ENCODE peak calls at places on chromosome 20, in eight cellular contexts. W is uterus; H is heart left ventricle; D is CD8-positive, alpha-beta memory T cell; T is right lobe of liver; U is HCT116; N is MM.1S; R is left ventricle myocardium inferior. A is an unnamed sample. For H3K4me1, the result is how much of the 10 kb centered on the place peaks cover.

GRCh38 chr20:2387180-2387577 is 6.5 kb downstream of the TGM6 start:
- DNase-seq in N (peak), D (no peak), H (no peak), U (peak), T (no peak), W (no peak), R (no peak), A (peak)

GRCh38 chr20:11529046-11529445 is 388.6 kb upstream of the BTBD3 start:
- DNase-seq in W (no peak), U (no peak), N (no peak), H (no peak), D (no peak), T (no peak), R (no peak), A (no peak)

GRCh38 chr20:48298851-48299484 is 513.7 kb upstream of the SULF2 start:
- DNase-seq in T (no peak), U (peak), W (peak), N (no peak), D (no peak), H (no peak), R (no peak), A (peak)

GRCh38 chr20:54475334-54476287 is at the start of gene DOK5:
- DNase-seq in T (no peak), H (no peak), D (no peak), R (peak), W (peak), U (no peak), N (no peak), A (peak)

GRCh38 chr20:17823382-17824144 is 123.8 kb downstream of the BANF2 start:
- DNase-seq in N (no peak), W (no peak), U (no peak), H (no peak), R (no peak), D (no peak), T (no peak), A (no peak)

GRCh38 chr20:13338999-13339411 is 117.9 kb downstream of the ISM1 start:
- DNase-seq in W (no peak), H (no peak), T (no peak), U (no peak), R (no peak), N (no peak), D (no peak), A (no peak)

GRCh38 chr20:24256307-24256706 is 213.1 kb upstream of the SYNDIG1 start:
- DNase-seq in U (no peak), W (no peak), N (no peak), T (no peak), D (no peak), R (no peak), H (no peak), A (no peak)

GRCh38 chr20:55530763-55531162 is 474.6 kb downstream of the CBLN4 start:
- DNase-seq in D (no peak), H (no peak), W (no peak), N (no peak), T (no peak), R (no peak), U (no peak), A (no peak)

GRCh38 chr20:652611-653109 is 340 bp downstream of the SRXN1 start:
- DNase-seq in H (peak), T (peak), U (no peak), W (no peak), R (no peak), D (no peak), N (peak), A (peak)

GRCh38 chr20:561437-562231 is 18.0 kb upstream of the CSNK2A1 start:
- DNase-seq in T (peak), D (no peak), R (peak), U (peak), W (no peak), N (peak), H (no peak), A (peak)

GRCh38 chr20:34534391-34535165 is 18.4 kb downstream of the DYNLRB1 start:
- DNase-seq in W (no peak), T (no peak), H (no peak), N (no peak), R (no peak), D (no peak), U (no peak), A (no peak)

GRCh38 chr20:61732511-61733210 is 333.0 kb downstream of the TAF4 start:
- DNase-seq in W (no peak), U (no peak), N (no peak), R (no peak), T (no peak), H (peak), D (no peak), A (no peak)

GRCh38 chr20:47272893-47273590 is 83.5 kb downstream of the ZMYND8 start:
- DNase-seq in T (peak), W (peak), H (no peak), U (peak), D (peak), N (peak), R (no peak), A (peak)

GRCh38 chr20:24309596-24309995 is 159.8 kb upstream of the SYNDIG1 start:
- DNase-seq in H (no peak), W (no peak), N (no peak), T (no peak), U (no peak), R (no peak), D (no peak), A (peak)

GRCh38 chr20:62066339-62066982 is 780 bp upstream of the TAF4 start:
- DNase-seq in H (peak), W (peak), U (no peak), D (no peak), N (peak), R (peak), T (peak), A (peak)

GRCh38 chr20:16885746-16886145 is 137.6 kb downstream of the OTOR start:
- DNase-seq in H (no peak), U (no peak), N (no peak), D (no peak), R (no peak), T (no peak), W (no peak), A (no peak)

GRCh38 chr20:1060985-1061384 is 57.4 kb upstream of the PSMF1 start:
- DNase-seq in T (no peak), N (no peak), W (no peak), H (no peak), U (no peak), R (no peak), D (no peak), A (no peak)

GRCh38 chr20:58829531-58829941 is 21.2 kb downstream of the GNAS-AS1 start:
- DNase-seq in N (no peak), D (no peak), H (no peak), T (no peak), W (no peak), R (peak), U (no peak), A (peak)

GRCh38 chr20:44738779-44739477 is 6.7 kb upstream of the KCNK15 start:
- DNase-seq in W (peak), U (peak), H (no peak), N (peak), R (no peak), D (peak), T (peak), A (peak)

GRCh38 chr20:36051318-36052116 is 83.1 kb downstream of the CNBD2 start:
- DNase-seq in N (no peak), W (no peak), R (no peak), U (no peak), T (peak), D (no peak), H (no peak), A (no peak)

GRCh38 chr20:50245561-50246366 is 55.1 kb downstream of the CEBPB start:
- DNase-seq in H (no peak), T (no peak), W (no peak), R (no peak), U (peak), D (no peak), N (no peak), A (peak)

GRCh38 chr20:50246367-50247195 is 56.0 kb downstream of the CEBPB start:
- DNase-seq in R (no peak), D (no peak), U (no peak), N (no peak), W (no peak), H (no peak), T (no peak), A (no peak)

GRCh38 chr20:50249447-50250388 is 59.1 kb downstream of the CEBPB start:
- DNase-seq in D (no peak), R (no peak), W (no peak), H (no peak), N (no peak), U (no peak), T (no peak), A (no peak)

GRCh38 chr20:50247196-50248094 is 56.8 kb downstream of the CEBPB start:
- DNase-seq in U (no peak), W (no peak), T (no peak), N (no peak), R (no peak), D (no peak), H (no peak), A (no peak)

DNA sequence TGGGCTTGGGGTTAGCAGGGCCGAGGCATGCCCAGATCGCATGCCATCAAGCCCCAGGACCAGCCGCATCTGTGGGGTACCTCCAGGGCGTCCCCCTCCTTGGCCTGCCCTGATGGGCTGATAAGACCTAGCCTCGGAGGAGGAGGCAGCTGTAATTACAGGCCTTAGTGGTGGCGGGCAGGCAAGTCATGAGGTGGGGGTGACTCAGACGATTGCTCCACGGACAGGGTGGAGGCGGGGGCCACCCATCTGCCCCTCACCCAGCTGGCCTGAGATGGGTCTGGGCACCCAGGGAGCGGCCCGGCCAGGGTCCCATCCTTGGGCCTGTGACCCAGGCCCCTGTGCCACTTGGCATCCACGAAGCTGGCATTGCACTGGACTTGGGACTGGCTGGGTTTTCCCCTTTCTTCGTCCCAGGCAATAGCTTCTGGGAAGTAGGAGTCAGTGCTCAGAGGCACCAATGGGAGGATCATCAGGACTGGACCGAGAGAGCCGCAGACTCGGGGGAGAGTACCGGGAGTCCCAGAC is 57.5 kb downstream of the CEBPB start:
- DNase-seq in N (no peak), W (no peak), H (no peak), T (no peak), R (no peak), D (no peak), U (no peak), A (peak)
- H3K4me1 ChIP-seq in N (under half), W (under half), H (under half), T (under half), R (under half), D (under half), U (under half), A (under half)

DNA sequence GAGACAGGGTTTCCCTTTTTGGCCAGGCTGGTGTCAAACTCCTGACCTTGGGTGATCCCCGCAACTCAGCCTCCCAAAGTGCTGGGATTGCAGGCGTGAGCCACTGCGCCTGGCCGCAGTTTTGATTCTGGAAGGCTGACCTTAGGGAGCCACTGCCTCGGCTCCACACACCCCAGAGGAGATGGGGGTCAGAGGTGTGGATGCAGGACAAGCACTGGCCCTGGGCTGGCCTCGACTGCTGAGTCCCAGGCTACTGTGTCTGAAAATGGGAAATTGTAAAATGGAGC is 1.5 kb downstream of the ZBP1 start:
- DNase-seq in N (no peak), W (no peak), H (no peak), U (no peak), D (no peak), R (no peak), T (no peak), A (no peak)
- H3K4me3 ChIP-seq in N (peak), W (no peak), H (no peak), U (no peak), D (peak), R (no peak), T (no peak), A (no peak)

GRCh38 chr20:51382111-51382985 is 160.2 kb downstream of the NFATC2 start:
- DNase-seq in N (no peak), U (no peak), H (no peak), T (peak), W (no peak), R (no peak), D (no peak), A (no peak)

GRCh38 chr20:51381557-51381956 is 161.0 kb downstream of the NFATC2 start:
- DNase-seq in N (no peak), H (no peak), T (no peak), D (no peak), W (no peak), R (no peak), U (no peak), A (no peak)

GRCh38 chr20:51380401-51381385 is 161.8 kb downstream of the NFATC2 start:
- DNase-seq in T (no peak), R (no peak), H (no peak), N (no peak), D (no peak), U (no peak), W (no peak), A (no peak)

GRCh38 chr20:51378171-51378928 is 164.2 kb downstream of the NFATC2 start:
- DNase-seq in D (no peak), N (no peak), H (no peak), W (no peak), T (no peak), U (no peak), R (no peak), A (no peak)

GRCh38 chr20:51379601-51380341 is 162.7 kb downstream of the NFATC2 start:
- DNase-seq in U (no peak), R (no peak), W (no peak), N (no peak), T (no peak), D (no peak), H (no peak), A (no peak)
- H3K4me1 ChIP-seq in U (under half), R (under half), W (under half), N (under half), T (under half), D (under half), H (under half), A (under half)

GRCh38 chr20:43309266-43309665 is 119.6 kb upstream of the PTPRT start:
- DNase-seq in H (no peak), U (no peak), R (no peak), D (no peak), N (no peak), W (no peak), T (no peak), A (no peak)

GRCh38 chr20:43304598-43304997 is 114.9 kb upstream of the PTPRT start:
- DNase-seq in T (no peak), U (no peak), H (no peak), N (no peak), R (no peak), W (no peak), D (no peak), A (no peak)

GRCh38 chr20:43300887-43301286 is 111.2 kb upstream of the PTPRT start:
- DNase-seq in N (no peak), H (no peak), U (no peak), D (no peak), T (no peak), W (no peak), R (no peak), A (no peak)

GRCh38 chr20:43305749-43306148 is 116.0 kb upstream of the PTPRT start:
- DNase-seq in U (no peak), T (no peak), W (no peak), H (no peak), D (no peak), R (no peak), N (no peak), A (no peak)
- H3K4me3 ChIP-seq in U (no peak), T (no peak), W (no peak), H (no peak), D (no peak), R (no peak), N (no peak), A (no peak)

GRCh38 chr20:38159539-38159938 is 5.5 kb downstream of the TGM2 start:
- DNase-seq in W (no peak), N (no peak), T (no peak), H (no peak), D (no peak), U (no peak), R (no peak), A (no peak)
- H3K4me1 ChIP-seq in W (under half), N (under half), T (under half), H (half or more), D (under half), U (under half), R (half or more), A (under half)

GRCh38 chr20:32189123-32189410 is 18.5 kb downstream of the PLAGL2 start:
- DNase-seq in W (no peak), N (no peak), T (peak), U (no peak), D (no peak), H (no peak), R (no peak), A (no peak)
- H3K4me3 ChIP-seq in W (peak), N (no peak), T (no peak), U (no peak), D (peak), H (peak), R (peak), A (no peak)

GRCh38 chr20:50399917-50400704 is 110.1 kb upstream of the PTPN1 start:
- DNase-seq in N (no peak), U (no peak), W (no peak), D (no peak), H (no peak), T (peak), R (no peak), A (no peak)

GRCh38 chr20:50401047-50401586 is 109.1 kb upstream of the PTPN1 start:
- DNase-seq in U (no peak), H (no peak), T (no peak), R (no peak), W (no peak), D (no peak), N (no peak), A (no peak)

GRCh38 chr20:50403565-50404418 is 106.4 kb upstream of the PTPN1 start:
- DNase-seq in T (peak), N (no peak), D (no peak), H (no peak), R (no peak), W (no peak), U (no peak), A (no peak)

GRCh38 chr20:50400705-50401045 is 109.5 kb upstream of the PTPN1 start:
- DNase-seq in W (no peak), N (no peak), T (no peak), D (no peak), R (no peak), U (no peak), H (no peak), A (no peak)

DNA sequence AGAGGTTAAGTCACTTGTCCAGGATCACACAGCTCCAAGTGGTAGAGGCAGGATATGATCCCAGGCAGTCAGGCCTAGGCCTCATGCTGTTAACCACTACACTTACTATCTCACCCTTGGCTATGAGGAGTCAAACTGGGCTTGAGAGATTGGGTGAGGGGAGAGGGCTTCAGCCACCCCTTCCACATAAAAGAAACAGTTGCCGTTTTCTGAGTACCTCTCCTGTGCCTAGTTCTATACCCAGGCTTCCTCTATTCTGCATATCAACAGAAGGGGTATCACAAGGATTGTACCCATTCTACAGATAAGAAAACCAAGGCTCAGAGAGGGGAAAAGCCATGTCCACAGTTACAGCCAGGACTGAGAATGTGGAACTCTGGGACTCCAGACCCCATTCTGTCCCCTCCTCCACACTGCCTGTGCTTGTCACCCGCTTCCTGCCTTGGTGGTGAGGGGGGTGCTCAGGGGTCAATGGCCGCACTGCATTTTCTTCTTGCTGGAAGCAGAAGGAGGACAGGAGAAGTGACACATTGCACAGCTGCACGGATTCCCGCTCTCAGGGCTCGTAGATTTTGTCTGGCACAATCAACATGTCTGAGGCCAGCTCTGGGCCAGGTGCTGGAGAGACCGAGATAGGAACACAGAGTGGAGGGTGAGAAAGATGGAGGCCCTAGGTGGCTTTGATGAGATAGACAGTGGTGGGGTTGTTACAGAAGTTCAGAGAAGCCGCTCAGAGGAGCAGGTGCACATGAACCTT is 108.4 kb upstream of the PTPN1 start:
- DNase-seq in H (no peak), T (no peak), W (no peak), R (no peak), N (no peak), D (no peak), U (no peak), A (no peak)
- H3K4me1 ChIP-seq in H (under half), T (under half), W (under half), R (half or more), N (under half), D (under half), U (under half), A (under half)

DNA sequence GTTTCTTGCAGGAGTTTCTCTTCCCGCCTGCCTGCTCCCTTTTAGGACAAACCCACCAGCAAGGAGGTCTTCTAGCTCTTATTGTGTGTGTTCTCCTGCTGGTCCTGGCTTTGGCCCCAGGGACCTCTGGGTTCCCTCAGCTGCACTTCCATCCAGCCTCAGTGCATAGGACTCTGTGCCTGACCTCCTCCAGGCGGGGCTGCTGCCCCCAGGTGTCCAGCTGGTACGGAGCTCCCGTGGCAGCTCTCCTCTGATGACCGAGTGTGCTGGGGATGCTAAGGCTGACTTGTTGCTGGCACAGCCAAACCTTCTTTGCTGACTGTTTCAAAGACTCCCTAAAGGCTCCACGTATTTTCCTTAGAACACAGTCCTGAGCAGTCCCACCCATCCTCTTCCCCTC is 167.6 kb upstream of the PROKR2 start:
- DNase-seq in N (no peak), W (no peak), U (no peak), D (no peak), H (no peak), T (no peak), R (no peak), A (no peak)
- H3K4me3 ChIP-seq in N (no peak), W (no peak), U (no peak), D (no peak), H (no peak), T (no peak), R (no peak), A (no peak)